ENCODE peak calls at places on chromosomes 7 and 10, in eight cellular contexts. Y is left lung; A is lower lobe of right lung; O is upper lobe of right lung; W is Caco-2; T is psoas muscle; C is CD8-positive, alpha-beta T cell; F is cardiac muscle cell. X is an unnamed sample.

GRCh38 chr7:50196719-50197118 is 103.7 kb upstream of the ZPBP start:
- DNase-seq in O (no peak), F (no peak), Y (no peak), T (no peak), W (no peak), C (no peak), A (no peak), X (no peak)

GRCh38 chr10:62424026-62424425 is 49.9 kb downstream of the ZNF365 start:
- DNase-seq in A (no peak), F (no peak), C (no peak), Y (no peak), T (no peak), W (no peak), O (no peak), X (no peak)

GRCh38 chr7:73907554-73908122 is 46.7 kb downstream of the TMEM270 start:
- DNase-seq in Y (peak; percentile 8), C (no peak), A (peak; percentile 36), F (no peak), T (no peak), W (no peak), O (peak; percentile 59), X (no peak)

GRCh38 chr10:124524991-124525653 is 63.5 kb downstream of the LHPP start:
- DNase-seq in Y (no peak), O (peak; percentile 76), F (peak; percentile 33), W (no peak), C (no peak), A (peak; percentile 64), T (peak; percentile 92), X (no peak)

GRCh38 chr10:110002801-110003523 is 4.8 kb upstream of the ADD3 start:
- DNase-seq in O (no peak), A (no peak), T (no peak), F (no peak), Y (no peak), W (peak; percentile 41), C (no peak), X (no peak)

GRCh38 chr7:55253188-55253587 is 111.9 kb upstream of the LANCL2 start:
- DNase-seq in Y (no peak), F (no peak), A (no peak), O (no peak), C (no peak), W (no peak), T (no peak), X (no peak)

GRCh38 chr10:76544789-76545188 is 1092.8 kb downstream of the KCNMA1 start:
- DNase-seq in Y (no peak), W (no peak), O (no peak), A (no peak), F (no peak), C (no peak), T (no peak), X (no peak)

GRCh38 chr7:111516612-111517011 is 45.7 kb downstream of the IMMP2L start:
- DNase-seq in A (no peak), F (no peak), T (no peak), C (no peak), Y (no peak), W (no peak), O (no peak), X (no peak)

GRCh38 chr10:57946833-57947232 is 320.9 kb downstream of the IPMK start:
- DNase-seq in W (no peak), F (no peak), C (no peak), A (no peak), Y (no peak), T (no peak), O (no peak), X (no peak)

GRCh38 chr7:2040893-2041270 is 191.9 kb downstream of the MAD1L1 start:
- DNase-seq in T (peak; percentile 19), W (peak; percentile 23), A (peak; percentile 15), C (peak; percentile 82), O (peak; percentile 32), Y (peak; percentile 22), F (no peak), X (no peak)

GRCh38 chr10:103280505-103280904 is 3.6 kb downstream of the INA start:
- DNase-seq in A (no peak), C (no peak), F (no peak), O (no peak), T (no peak), W (no peak), Y (no peak), X (no peak)

GRCh38 chr7:97090761-97091353 is 26.6 kb upstream of the SDHAF3 start:
- DNase-seq in O (no peak), F (no peak), Y (no peak), C (no peak), A (no peak), T (no peak), W (no peak), X (no peak)

GRCh38 chr10:126459878-126460481 is 71.7 kb upstream of the ADAM12 start:
- DNase-seq in F (peak; percentile 78), O (no peak), Y (no peak), T (no peak), A (no peak), C (no peak), W (no peak), X (no peak)

DNA sequence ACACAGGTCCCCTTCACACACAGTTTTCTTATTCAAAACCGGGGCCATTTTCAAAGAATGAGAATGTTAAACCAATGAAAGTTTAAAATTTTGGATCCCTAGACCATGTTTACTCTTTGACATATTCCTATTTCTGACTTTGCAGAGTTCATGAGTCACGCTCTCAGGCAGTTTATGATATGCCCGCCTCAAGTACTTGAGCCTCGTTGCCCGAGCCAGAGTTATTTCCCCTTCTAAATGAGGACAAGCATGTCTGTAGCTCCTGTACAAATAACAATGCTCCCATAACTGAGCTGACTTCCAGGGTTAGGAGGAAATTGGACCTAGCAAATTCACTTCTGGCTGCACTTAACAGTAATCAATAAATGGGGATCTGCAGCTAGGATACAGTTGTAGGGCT is 87.9 kb upstream of the PDE1C start:
- DNase-seq in A (no peak), C (no peak), O (no peak), Y (no peak), F (no peak), T (no peak), W (no peak), X (no peak)
- H3K4me1 ChIP-seq in A (no peaks in the 10 kb centered on the region), C (no peaks in the 10 kb centered on the region), O (peaks cover 2% of the 10 kb centered on the region), Y (no peaks in the 10 kb centered on the region), F (no peaks in the 10 kb centered on the region), T (peaks cover 3% of the 10 kb centered on the region), W (no peaks in the 10 kb centered on the region), X (no peaks in the 10 kb centered on the region)

GRCh38 chr7:122790132-122790531 is 87.4 kb upstream of the RNF148 start:
- DNase-seq in W (no peak), T (no peak), Y (no peak), O (no peak), F (peak; percentile 1), A (no peak), C (no peak), X (no peak)

GRCh38 chr7:122791959-122792545 is 89.3 kb upstream of the RNF148 start:
- DNase-seq in Y (no peak), F (no peak), O (no peak), C (no peak), A (no peak), W (no peak), T (no peak), X (no peak)

GRCh38 chr7:122790558-122790957 is 87.8 kb upstream of the RNF148 start:
- DNase-seq in W (no peak), F (no peak), C (no peak), O (no peak), Y (no peak), A (no peak), T (no peak), X (no peak)
- H3K4me1 ChIP-seq in W (no peaks in the 10 kb centered on the region), F (peaks cover 11% of the 10 kb centered on the region), C (no peaks in the 10 kb centered on the region), O (peaks cover 7% of the 10 kb centered on the region), Y (no peaks in the 10 kb centered on the region), A (no peaks in the 10 kb centered on the region), T (no peaks in the 10 kb centered on the region), X (no peaks in the 10 kb centered on the region)

GRCh38 chr10:119680668-119681070 is 29.5 kb downstream of the BAG3 start:
- DNase-seq in O (no peak), Y (no peak), F (no peak), C (no peak), W (no peak), T (peak; percentile 75), A (no peak), X (no peak)
- H3K4me1 ChIP-seq in O (peaks cover 27% of the 10 kb centered on the region), Y (peaks cover 9% of the 10 kb centered on the region), F (peaks cover 4% of the 10 kb centered on the region), C (no peaks in the 10 kb centered on the region), W (peaks cover 4% of the 10 kb centered on the region), T (peaks cover 62% of the 10 kb centered on the region), A (peaks cover 25% of the 10 kb centered on the region), X (peaks cover 19% of the 10 kb centered on the region)

GRCh38 chr10:96261930-96262329 is 9.4 kb downstream of the BLNK start:
- DNase-seq in F (no peak), C (no peak), W (no peak), T (no peak), Y (no peak), O (no peak), A (no peak), X (no peak)
- H3K4me1 ChIP-seq in F (peaks cover 13% of the 10 kb centered on the region), C (no peaks in the 10 kb centered on the region), W (peaks cover under 1% of the 10 kb centered on the region), T (no peaks in the 10 kb centered on the region), Y (no peaks in the 10 kb centered on the region), O (peaks cover 17% of the 10 kb centered on the region), A (peaks cover 28% of the 10 kb centered on the region), X (no peaks in the 10 kb centered on the region)

DNA sequence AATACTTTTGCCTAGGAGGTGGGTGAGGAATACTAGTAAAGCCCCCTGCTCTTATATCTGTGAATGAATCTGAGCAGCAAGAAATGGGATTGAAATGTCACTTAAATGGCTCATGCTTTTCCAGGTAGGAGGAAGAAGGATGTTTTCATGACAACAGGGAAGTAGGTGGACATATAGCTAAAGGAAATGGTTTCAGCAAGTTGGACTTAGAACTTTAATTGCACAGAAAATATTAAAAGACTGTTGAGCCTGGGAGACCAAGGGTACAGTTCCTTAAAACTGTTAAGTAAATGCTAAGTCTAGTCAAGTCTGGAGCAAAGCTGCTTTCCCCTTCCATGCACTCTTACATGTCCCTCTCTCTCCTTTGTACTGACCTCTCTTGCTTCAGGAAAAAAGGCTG is 301.3 kb downstream of the HGF start:
- DNase-seq in F (no peak), W (no peak), O (no peak), Y (no peak), T (no peak), A (no peak), C (no peak), X (no peak)
- H3K4me1 ChIP-seq in F (peaks cover 18% of the 10 kb centered on the region), W (peaks cover 11% of the 10 kb centered on the region), O (no peaks in the 10 kb centered on the region), Y (no peaks in the 10 kb centered on the region), T (no peaks in the 10 kb centered on the region), A (no peaks in the 10 kb centered on the region), C (no peaks in the 10 kb centered on the region), X (no peaks in the 10 kb centered on the region)